ENCODE peak calls at places on chromosomes 4 and X, in six cellular contexts. E is thyroid gland, B is IMR-90, J is tibial nerve, L is GM23338, H is H9. X is an unnamed sample. For H3K27me3, the result is how much of the 10 kb centered on the place peaks cover.

GRCh38 chr4:833156-833555 is 7.2 kb upstream of the CPLX1 start:
- DNase-seq in H (no peak), L (no peak), B (no peak), E (no peak), J (no peak), X (no peak)

GRCh38 chr4:99835942-99836341 is 19.3 kb downstream of the DAPP1 start:
- DNase-seq in L (no peak), H (no peak), J (no peak), B (no peak), E (no peak), X (no peak)

GRCh38 chrX:85993539-85994197 is 53.7 kb downstream of the CHM start:
- DNase-seq in E (no peak), B (peak), L (no peak), H (no peak), J (no peak), X (no peak)

GRCh38 chr4:7918981-7919380 is 20.7 kb downstream of the AFAP1 start:
- DNase-seq in H (no peak), E (no peak), B (no peak), J (no peak), L (no peak), X (no peak)

GRCh38 chr4:37816719-37817118 is 9.8 kb upstream of the PGM2 start:
- DNase-seq in J (no peak), B (no peak), E (no peak), L (no peak), H (no peak), X (no peak)

GRCh38 chrX:41922125-41922521 is 1.2 kb downstream of the CASK start:
- DNase-seq in L (no peak), E (no peak), H (no peak), J (no peak), B (peak), X (no peak)

GRCh38 chrX:51332188-51332942 is at the start of gene NUDT10:
- DNase-seq in E (peak), J (no peak), H (peak), L (peak), B (peak), X (peak)

GRCh38 chrX:131792789-131793462 is 230.2 kb upstream of the STK26 start:
- DNase-seq in E (no peak), J (no peak), L (no peak), H (no peak), B (peak), X (no peak)

GRCh38 chr4:172202480-172203076 is 389.4 kb downstream of the GALNTL6 start:
- DNase-seq in L (peak), E (no peak), B (peak), H (no peak), J (no peak), X (no peak)

GRCh38 chr4:49032440-49033161 is 46.5 kb downstream of the CWH43 start:
- DNase-seq in J (no peak), B (peak), L (peak), E (no peak), H (no peak), X (no peak)

GRCh38 chrX:48792219-48792618 is 5.8 kb downstream of the GATA1 start:
- DNase-seq in J (no peak), H (no peak), E (no peak), L (no peak), B (no peak), X (no peak)

GRCh38 chrX:34426334-34426733 is 230.8 kb downstream of the TMEM47 start:
- DNase-seq in H (peak), E (no peak), B (no peak), J (no peak), L (peak), X (no peak)

GRCh38 chrX:41381685-41382084 is 47.7 kb downstream of the DDX3X start:
- DNase-seq in J (no peak), H (peak), L (peak), E (peak), B (peak), X (no peak)

DNA sequence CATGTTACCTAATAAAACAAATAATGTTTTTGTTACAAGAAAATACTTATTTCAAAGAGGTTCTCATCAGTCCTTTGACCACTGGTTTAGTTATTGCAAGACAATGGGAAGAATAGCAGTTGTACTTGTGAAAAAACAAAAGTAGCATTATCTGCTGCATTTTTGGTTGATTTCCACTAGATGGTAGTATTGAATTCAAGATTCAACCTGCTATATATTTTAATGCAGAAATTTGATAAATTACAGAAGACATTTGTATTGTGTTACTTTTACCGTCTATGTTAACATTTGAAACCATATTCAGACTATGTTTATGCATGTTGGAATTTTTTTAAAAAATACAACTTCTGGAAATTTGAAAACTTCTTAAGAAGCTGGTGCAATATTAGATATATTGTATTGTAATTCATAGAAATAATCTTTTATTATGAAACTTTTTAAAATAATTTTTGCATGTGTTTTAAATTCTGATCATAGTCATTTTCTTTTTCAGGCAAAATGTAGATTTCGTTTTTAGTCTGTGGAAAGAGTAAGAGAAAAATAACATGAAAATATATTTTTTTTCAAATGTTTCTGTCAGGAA is 56.4 kb downstream of the SPCS3 start:
- DNase-seq in E (no peak), L (peak), B (peak), H (no peak), J (no peak), X (no peak)
- TF ChIP-seq CTCF in E (no peak), L (peak), B (peak), H (peak), J (peak), X (peak)

GRCh38 chr4:57875829-57876392 is 765.7 kb upstream of the IGFBP7 start:
- DNase-seq in H (no peak), J (no peak), B (no peak), L (no peak), E (no peak), X (no peak)
- H3K27ac ChIP-seq in H (no peak), J (no peak), B (no peak), L (no peak), E (no peak), X (no peak)

DNA sequence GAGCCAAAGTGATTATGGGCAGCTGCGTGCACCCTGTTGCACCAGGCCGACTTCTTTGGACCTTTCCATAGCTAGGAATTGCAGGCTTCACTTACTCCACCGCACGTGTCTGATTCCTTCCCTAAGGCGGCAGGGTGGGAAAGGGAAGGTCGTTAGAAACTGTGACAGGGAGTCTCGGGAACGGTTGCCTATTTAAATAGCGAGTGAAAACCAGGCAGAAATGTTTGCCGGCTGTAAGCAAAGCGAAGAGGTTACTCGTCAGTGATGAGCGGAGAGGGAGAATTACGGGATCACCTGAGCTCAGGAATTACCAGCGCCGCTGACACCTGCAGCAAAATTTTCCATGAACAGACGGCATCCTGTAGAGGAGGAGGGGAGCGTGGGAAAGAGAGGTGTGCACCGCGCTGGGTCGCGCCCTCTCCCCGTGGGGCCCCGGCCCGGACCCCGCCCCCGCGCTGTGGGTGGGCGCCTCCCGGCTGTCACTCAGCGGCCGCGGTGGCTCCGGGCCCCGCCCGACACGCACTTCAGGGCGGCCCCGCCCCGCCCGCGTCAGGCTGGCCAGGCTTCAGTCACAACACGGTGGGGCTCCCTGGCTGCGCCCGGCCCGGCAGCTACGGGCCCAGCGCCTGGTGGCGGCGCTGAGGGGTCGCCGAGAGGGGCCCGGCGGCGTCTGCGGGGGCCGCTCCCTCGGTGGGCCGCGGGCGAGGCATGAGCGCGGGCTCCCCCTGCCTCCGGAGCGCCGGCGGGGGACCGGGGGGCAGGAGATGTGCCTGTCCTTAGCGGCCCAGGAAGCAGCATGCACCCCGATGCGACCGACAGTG is at the start of gene SNX25:
- DNase-seq in H (peak), E (peak), B (peak), J (peak), L (peak), X (peak)
- H3K27me3 ChIP-seq in H (under half), E (under half), B (under half), J (under half), L (half or more), X (under half)

GRCh38 chr4:139085141-139085540 is 69.6 kb downstream of the NOCT start:
- DNase-seq in B (peak), H (no peak), J (no peak), L (no peak), E (no peak), X (no peak)
- TF ChIP-seq CTCF in B (peak), H (peak), J (no peak), L (no peak), E (no peak), X (no peak)

GRCh38 chrX:2516612-2517011 is 15.8 kb upstream of the DHRSX start:
- DNase-seq in E (peak), B (no peak), H (no peak), J (no peak), L (no peak), X (no peak)
- H3K27ac ChIP-seq in E (no peak), B (no peak), H (no peak), J (no peak), L (no peak), X (no peak)

GRCh38 chr4:119632216-119632615 is 3.6 kb upstream of the PDE5A start:
- DNase-seq in B (peak), J (no peak), H (no peak), E (no peak), L (no peak), X (no peak)
- H3K27me3 ChIP-seq in B (under half), J (under half), H (under half), E (under half), L (under half), X (under half)

DNA sequence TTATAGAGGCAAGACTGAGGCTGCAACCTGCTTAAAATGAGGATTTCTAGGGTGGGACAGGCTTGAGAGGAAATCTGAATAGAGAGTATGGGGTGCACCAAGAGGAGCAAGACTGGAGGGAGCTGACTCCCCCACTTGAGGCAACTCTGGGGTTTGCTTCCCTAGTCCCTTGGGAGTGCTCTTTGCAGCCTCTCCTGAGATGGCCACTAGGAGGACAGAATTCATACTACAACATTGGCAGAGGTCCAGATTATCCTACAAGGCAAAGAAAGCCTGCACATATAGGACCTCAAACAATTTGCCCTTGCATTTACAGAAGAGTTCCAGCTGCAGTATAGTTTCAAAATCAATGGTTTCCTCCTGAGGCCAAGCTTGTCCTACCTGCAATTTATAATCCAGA is 830.9 kb downstream of the TECRL start:
- DNase-seq in B (no peak), J (no peak), L (no peak), H (no peak), E (no peak), X (no peak)
- TF ChIP-seq CTCF in B (no peak), J (no peak), L (no peak), H (peak), E (no peak), X (no peak)

DNA sequence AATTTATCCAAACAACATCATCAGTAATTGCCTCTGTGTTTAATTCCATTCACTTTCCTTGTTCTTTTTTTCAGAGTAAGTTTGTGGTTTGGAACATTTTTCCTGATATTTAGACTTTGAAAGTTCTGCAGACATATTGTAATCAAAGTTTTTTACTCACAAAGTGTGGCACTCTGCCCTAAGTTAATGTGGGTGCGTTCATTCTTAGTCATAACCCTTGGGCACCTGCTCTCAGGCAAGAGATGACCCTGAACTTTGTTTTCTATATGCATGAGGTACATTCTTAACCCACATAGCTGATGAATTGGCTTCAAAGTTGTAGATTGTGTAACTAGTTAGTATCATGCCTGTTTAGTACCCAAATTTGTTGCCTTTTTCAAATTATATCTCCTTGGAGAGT is 424.3 kb downstream of the GRXCR1 start:
- DNase-seq in J (no peak), L (no peak), B (peak), E (no peak), H (no peak), X (no peak)
- H3K27ac ChIP-seq in J (no peak), L (no peak), B (no peak), E (no peak), H (no peak), X (no peak)

GRCh38 chrX:114599305-114599704 is 15.4 kb downstream of the HTR2C start:
- DNase-seq in E (no peak), H (no peak), L (no peak), J (no peak), B (no peak), X (no peak)

GRCh38 chrX:114599903-114600302 is 16.0 kb downstream of the HTR2C start:
- DNase-seq in B (no peak), E (no peak), J (no peak), H (no peak), L (no peak), X (no peak)
- H3K27me3 ChIP-seq in B (under half), E (under half), J (under half), H (under half), L (under half), X (under half)

X was measured in CD4-positive, alpha-beta T cell.